ENCODE peak calls at places on chromosome X, in nine cellular contexts. N is sigmoid colon, D is SK-N-SH, I is breast epithelium, Y is transverse colon, H is K562, L is SK-N-MC, S is endothelial cell of umbilical vein, M is stomach. K is an unnamed sample.

GRCh38 chrX:40863671-40864070 is 128.3 kb upstream of the MED14 start:
- DNase-seq in N (no peak), D (no peak), I (no peak), Y (no peak), H (no peak), L (no peak), S (no peak), M (no peak), K (no peak)

GRCh38 chrX:130174051-130174704 is 2.4 kb downstream of the RAB33A start:
- DNase-seq in N (peak), D (peak), I (no peak), Y (no peak), H (peak), L (no peak), S (peak), M (no peak), K (no peak)

GRCh38 chrX:25548806-25549205 is 533.0 kb upstream of the ARX start:
- DNase-seq in N (no peak), D (no peak), I (no peak), Y (no peak), H (no peak), L (no peak), S (no peak), M (no peak), K (no peak)

GRCh38 chrX:110954428-110954827 is 141.6 kb upstream of the PAK3 start:
- DNase-seq in N (no peak), D (no peak), I (no peak), Y (no peak), H (no peak), L (no peak), S (no peak), M (no peak), K (no peak)

GRCh38 chrX:12447448-12448154 is 309.3 kb downstream of the FRMPD4 start:
- DNase-seq in N (peak), D (no peak), I (no peak), Y (no peak), H (no peak), L (no peak), S (peak), M (no peak), K (no peak)

GRCh38 chrX:104565791-104566687 is at the start of gene IL1RAPL2:
- DNase-seq in N (no peak), D (peak), I (peak), Y (peak), H (peak), L (no peak), S (no peak), M (peak), K (no peak)

GRCh38 chrX:107673933-107674479 is 45.7 kb downstream of the PRPS1 start:
- DNase-seq in N (peak), D (no peak), I (peak), Y (peak), H (peak), L (no peak), S (peak), M (peak), K (peak)

GRCh38 chrX:2626750-2627149 is 64.3 kb upstream of the CD99 start:
- DNase-seq in N (no peak), D (no peak), I (no peak), Y (no peak), H (no peak), L (no peak), S (no peak), M (no peak), K (no peak)

GRCh38 chrX:69163936-69164741 is 1.1 kb downstream of the PJA1 start:
- DNase-seq in N (no peak), D (peak), I (no peak), Y (peak), H (peak), L (no peak), S (peak), M (peak), K (peak)
- TF ChIP-seq POLR2AphosphoS5 in N (no peak), D (no peak), I (no peak), Y (no peak), H (no peak), L (no peak), S (no peak), M (no peak), K (no peak)

DNA sequence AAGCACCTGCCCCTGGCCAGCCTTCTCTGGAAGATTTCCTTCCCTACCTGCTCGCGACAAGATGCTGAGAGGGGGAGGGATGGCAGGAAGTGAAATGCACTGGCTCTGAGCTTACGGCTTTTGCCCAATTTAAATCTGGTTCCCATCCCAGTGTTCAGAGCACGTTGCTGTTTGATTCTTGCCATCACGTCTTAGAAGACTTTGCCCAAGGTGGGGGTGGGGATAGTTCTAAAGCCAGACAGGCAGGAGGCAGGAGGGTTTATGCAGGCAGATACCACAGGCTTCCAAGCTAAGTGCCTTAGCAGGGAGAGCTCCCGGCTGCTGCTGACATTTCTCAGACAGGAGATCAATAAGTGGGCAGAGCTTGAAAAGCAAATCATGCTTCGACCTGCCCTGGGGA is 393.9 kb downstream of the MID1IP1 start:
- DNase-seq in N (no peak), D (no peak), I (no peak), Y (no peak), H (no peak), L (no peak), S (no peak), M (no peak), K (no peak)
- TF ChIP-seq POLR2AphosphoS5 in N (no peak), D (no peak), I (no peak), Y (no peak), H (no peak), L (no peak), S (no peak), M (no peak), K (no peak)

GRCh38 chrX:101740642-101741041 is 81.0 kb upstream of the ARMCX2 start:
- DNase-seq in N (no peak), D (no peak), I (no peak), Y (no peak), H (no peak), L (no peak), S (no peak), M (no peak), K (no peak)
- TF ChIP-seq POLR2AphosphoS5 in N (no peak), D (no peak), I (no peak), Y (no peak), H (no peak), L (no peak), S (no peak), M (no peak), K (no peak)

GRCh38 chrX:119468930-119469635 is 839 bp downstream of the SLC25A5 start:
- DNase-seq in N (peak), D (peak), I (peak), Y (peak), H (peak), L (no peak), S (peak), M (peak), K (no peak)
- TF ChIP-seq POLR2AphosphoS5 in N (peak), D (no peak), I (no peak), Y (no peak), H (no peak), L (no peak), S (peak), M (peak), K (no peak)

GRCh38 chrX:74353984-74354383 is 50.0 kb downstream of the ZCCHC13 start:
- DNase-seq in N (no peak), D (no peak), I (no peak), Y (no peak), H (no peak), L (no peak), S (no peak), M (no peak), K (no peak)
- TF ChIP-seq POLR2AphosphoS5 in N (no peak), D (no peak), I (no peak), Y (no peak), H (no peak), L (no peak), S (no peak), M (no peak), K (no peak)

DNA sequence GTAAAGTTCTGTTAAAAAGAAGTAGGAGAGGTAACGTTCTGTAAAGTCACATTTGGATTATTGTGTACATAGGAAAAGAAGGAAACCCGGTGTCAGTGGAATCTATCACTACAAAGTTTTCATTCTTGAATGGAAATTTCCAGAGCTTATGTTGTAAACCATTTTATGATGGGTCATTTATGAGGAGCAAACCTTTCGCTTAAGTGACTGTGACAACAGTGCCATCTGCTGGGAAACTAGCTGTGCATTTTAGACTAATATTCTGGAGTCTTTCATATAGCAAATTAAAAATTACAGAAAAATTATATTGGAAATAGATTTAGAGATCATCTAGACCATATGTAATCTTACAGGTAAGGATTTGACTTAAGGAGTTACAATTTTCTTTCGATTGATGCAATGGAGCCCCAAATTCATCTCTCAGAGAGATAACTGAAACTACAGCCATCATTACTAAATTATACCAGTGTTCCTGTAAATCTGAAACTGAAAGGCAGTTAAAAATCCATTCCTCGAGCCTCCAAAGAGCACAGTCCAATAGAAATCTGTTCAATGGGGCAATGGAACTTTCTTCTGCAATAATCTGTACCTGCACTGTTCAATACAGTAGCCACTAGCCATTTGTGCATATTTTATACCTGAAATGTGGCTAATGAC is 26.9 kb downstream of the ASB9 start:
- DNase-seq in N (no peak), D (peak), I (no peak), Y (peak), H (peak), L (peak), S (peak), M (no peak), K (no peak)
- TF ChIP-seq POLR2AphosphoS5 in N (no peak), D (no peak), I (no peak), Y (no peak), H (no peak), L (no peak), S (no peak), M (no peak), K (peak)

GRCh38 chrX:149470960-149471359 is 34.1 kb downstream of the IDS start:
- DNase-seq in N (peak), D (peak), I (peak), Y (peak), H (peak), L (peak), S (peak), M (peak), K (no peak)
- TF ChIP-seq POLR2AphosphoS5 in N (no peak), D (no peak), I (no peak), Y (no peak), H (no peak), L (no peak), S (no peak), M (no peak), K (no peak)

GRCh38 chrX:154698630-154699248 is 45.4 kb upstream of the CTAG2 start:
- DNase-seq in N (no peak), D (no peak), I (no peak), Y (no peak), H (no peak), L (no peak), S (no peak), M (no peak), K (no peak)
- TF ChIP-seq POLR2AphosphoS5 in N (no peak), D (no peak), I (no peak), Y (no peak), H (no peak), L (no peak), S (no peak), M (no peak), K (no peak)

K was measured in vagina.